ENCODE peak calls at places on chromosome 16, in five cellular contexts. Y is HL-60; E is D341Med; K is foreskin fibroblast; Q is activated CD4-positive, alpha-beta T cell treated with anti-CD3 and anti-CD28 coated beads for 48 hours. D is an unnamed sample.

GRCh38 chr16:88437367-88437964 is 15.6 kb upstream of the ZFPM1 start:
- DNase-seq in Y (no peak), E (peak), K (peak), Q (peak), D (peak)

GRCh38 chr16:20904507-20905079 is 4.0 kb downstream of the LYRM1 start:
- DNase-seq in Y (peak), E (no peak), K (peak), Q (peak), D (peak)

GRCh38 chr16:49587051-49587450 is 213.4 kb downstream of the C16orf78 start:
- DNase-seq in Y (no peak), E (no peak), K (no peak), Q (no peak), D (no peak)

GRCh38 chr16:4572715-4573114 is 16.6 kb downstream of the C16orf96 start:
- DNase-seq in Y (no peak), E (no peak), K (peak), Q (no peak), D (peak)

GRCh38 chr16:6611535-6611934 is 721.1 kb upstream of the RBFOX1 start:
- DNase-seq in Y (no peak), E (peak), K (no peak), Q (no peak), D (no peak)

GRCh38 chr16:54504372-54504771 is 217.8 kb upstream of the IRX3 start:
- DNase-seq in Y (no peak), E (no peak), K (no peak), Q (no peak), D (no peak)

GRCh38 chr16:55055262-55055661 is 124.6 kb downstream of the IRX5 start:
- DNase-seq in Y (no peak), E (no peak), K (no peak), Q (no peak), D (no peak)

GRCh38 chr16:85166281-85166680 is 54.0 kb upstream of the CIBAR2 start:
- DNase-seq in Y (no peak), E (no peak), K (no peak), Q (no peak), D (no peak)

GRCh38 chr16:8571061-8571596 is 19.2 kb downstream of the TMEM114 start:
- DNase-seq in Y (peak), E (no peak), K (peak), Q (no peak), D (peak)

GRCh38 chr16:3950343-3951193 is 70.1 kb upstream of the CREBBP start:
- DNase-seq in Y (no peak), E (no peak), K (peak), Q (no peak), D (no peak)

GRCh38 chr16:88014201-88014781 is 63.1 kb downstream of the BANP start:
- DNase-seq in Y (no peak), E (no peak), K (peak), Q (no peak), D (no peak)